ENCODE peak calls at places on chromosome 6, in six cellular contexts. One of them, this sample, is unnamed.

GRCh38 chr6:32056254-32056653 is 18.0 kb downstream of the CYP21A2 start:
- DNase-seq in AG09309: no peak
- DNase-seq in PC-3: no peak
- DNase-seq in BE2C: no peak
- DNase-seq in activated CD4-positive, alpha-beta T cell treated with anti-CD3 and anti-CD28 coated beads, Interleukin-2, amount 50 U/mL, for 24 hours: no peak
- DNase-seq in OCI-LY7: no peak
- DNase-seq in this sample: no peak

GRCh38 chr6:159126590-159126989 is 42.6 kb upstream of the FNDC1 start:
- DNase-seq in AG09309: no peak
- DNase-seq in BE2C: no peak
- DNase-seq in PC-3: no peak
- DNase-seq in activated CD4-positive, alpha-beta T cell treated with anti-CD3 and anti-CD28 coated beads, Interleukin-2, amount 50 U/mL, for 24 hours: no peak
- DNase-seq in OCI-LY7: no peak
- DNase-seq in this sample: no peak

GRCh38 chr6:24451581-24452041 is 37.8 kb downstream of the GPLD1 start:
- DNase-seq in activated CD4-positive, alpha-beta T cell treated with anti-CD3 and anti-CD28 coated beads, Interleukin-2, amount 50 U/mL, for 24 hours: no peak
- DNase-seq in OCI-LY7: no peak
- DNase-seq in BE2C: peak; percentile 22
- DNase-seq in PC-3: no peak
- DNase-seq in AG09309: no peak
- DNase-seq in this sample: no peak

GRCh38 chr6:27133281-27134227 is 113.9 kb upstream of the PRSS16 start:
- DNase-seq in OCI-LY7: peak; percentile 89
- DNase-seq in PC-3: peak; percentile 75
- DNase-seq in AG09309: no peak
- DNase-seq in activated CD4-positive, alpha-beta T cell treated with anti-CD3 and anti-CD28 coated beads, Interleukin-2, amount 50 U/mL, for 24 hours: peak; percentile 47
- DNase-seq in BE2C: peak; percentile 83
- DNase-seq in this sample: peak; percentile 80

GRCh38 chr6:42352856-42353564 is 98.7 kb downstream of the TRERF1 start:
- DNase-seq in BE2C: no peak
- DNase-seq in AG09309: peak; percentile 50
- DNase-seq in PC-3: peak; percentile 74
- DNase-seq in OCI-LY7: no peak
- DNase-seq in activated CD4-positive, alpha-beta T cell treated with anti-CD3 and anti-CD28 coated beads, Interleukin-2, amount 50 U/mL, for 24 hours: no peak
- DNase-seq in this sample: no peak

GRCh38 chr6:84583784-84584183 is 180.6 kb downstream of the TBX18 start:
- DNase-seq in PC-3: no peak
- DNase-seq in activated CD4-positive, alpha-beta T cell treated with anti-CD3 and anti-CD28 coated beads, Interleukin-2, amount 50 U/mL, for 24 hours: no peak
- DNase-seq in AG09309: no peak
- DNase-seq in OCI-LY7: no peak
- DNase-seq in BE2C: no peak
- DNase-seq in this sample: no peak

GRCh38 chr6:42451146-42451594 is 556 bp downstream of the TRERF1 start:
- DNase-seq in PC-3: no peak
- DNase-seq in BE2C: no peak
- DNase-seq in activated CD4-positive, alpha-beta T cell treated with anti-CD3 and anti-CD28 coated beads, Interleukin-2, amount 50 U/mL, for 24 hours: no peak
- DNase-seq in AG09309: no peak
- DNase-seq in OCI-LY7: no peak
- DNase-seq in this sample: no peak

GRCh38 chr6:68677119-68677518 is 42.0 kb downstream of the ADGRB3 start:
- DNase-seq in BE2C: no peak
- DNase-seq in activated CD4-positive, alpha-beta T cell treated with anti-CD3 and anti-CD28 coated beads, Interleukin-2, amount 50 U/mL, for 24 hours: no peak
- DNase-seq in AG09309: no peak
- DNase-seq in PC-3: no peak
- DNase-seq in OCI-LY7: no peak
- DNase-seq in this sample: no peak

GRCh38 chr6:33118525-33119123 is 42.8 kb downstream of the HLA-DPB1 start:
- DNase-seq in OCI-LY7: peak; percentile 78
- DNase-seq in AG09309: peak; percentile 7
- DNase-seq in PC-3: peak; percentile 77
- DNase-seq in activated CD4-positive, alpha-beta T cell treated with anti-CD3 and anti-CD28 coated beads, Interleukin-2, amount 50 U/mL, for 24 hours: peak; percentile 52
- DNase-seq in BE2C: no peak
- DNase-seq in this sample: peak; percentile 74

GRCh38 chr6:85143686-85144085 is 306.2 kb upstream of the NT5E start:
- DNase-seq in OCI-LY7: no peak
- DNase-seq in AG09309: no peak
- DNase-seq in activated CD4-positive, alpha-beta T cell treated with anti-CD3 and anti-CD28 coated beads, Interleukin-2, amount 50 U/mL, for 24 hours: no peak
- DNase-seq in PC-3: no peak
- DNase-seq in BE2C: no peak
- DNase-seq in this sample: no peak